ENCODE peak calls at places on chromosomes 13 and 19, in four cellular contexts. One of them, this sample, is unnamed.

GRCh38 chr19:6963937-6964336 is 57.3 kb downstream of the MBD3L2B start:
- DNase-seq in AG10803: no peak
- DNase-seq in CD8-positive, alpha-beta T cell: peak; percentile 43
- DNase-seq in pulmonary artery endothelial cell: no peak
- DNase-seq in this sample: no peak

GRCh38 chr13:44237276-44237767 is 136.3 kb upstream of the SERP2 start:
- DNase-seq in AG10803: peak; percentile 93
- DNase-seq in pulmonary artery endothelial cell: peak; percentile 95
- DNase-seq in CD8-positive, alpha-beta T cell: no peak
- DNase-seq in this sample: peak; percentile 64

GRCh38 chr13:113969311-113969972 is 4.4 kb downstream of the C13orf46 start:
- DNase-seq in AG10803: no peak
- DNase-seq in pulmonary artery endothelial cell: no peak
- DNase-seq in CD8-positive, alpha-beta T cell: no peak
- DNase-seq in this sample: no peak

GRCh38 chr13:111614613-111615012 is 294.2 kb downstream of the TEX29 start:
- DNase-seq in pulmonary artery endothelial cell: no peak
- DNase-seq in CD8-positive, alpha-beta T cell: no peak
- DNase-seq in AG10803: no peak
- DNase-seq in this sample: no peak

GRCh38 chr19:17323274-17323972 is 11.2 kb downstream of the ANO8 start:
- DNase-seq in pulmonary artery endothelial cell: no peak
- DNase-seq in AG10803: no peak
- DNase-seq in CD8-positive, alpha-beta T cell: no peak
- DNase-seq in this sample: no peak

GRCh38 chr13:113978741-113979481 is 5.0 kb upstream of the C13orf46 start:
- DNase-seq in AG10803: no peak
- DNase-seq in CD8-positive, alpha-beta T cell: no peak
- DNase-seq in pulmonary artery endothelial cell: no peak
- DNase-seq in this sample: no peak

GRCh38 chr19:46489445-46490272 is 6.0 kb downstream of the PNMA8B start:
- DNase-seq in CD8-positive, alpha-beta T cell: no peak
- DNase-seq in pulmonary artery endothelial cell: no peak
- DNase-seq in AG10803: peak; percentile 68
- DNase-seq in this sample: no peak

GRCh38 chr13:55069746-55070145 is 2041.1 kb downstream of the OLFM4 start:
- DNase-seq in pulmonary artery endothelial cell: no peak
- DNase-seq in CD8-positive, alpha-beta T cell: no peak
- DNase-seq in AG10803: no peak
- DNase-seq in this sample: no peak

GRCh38 chr13:93963266-93964131 is 516.0 kb downstream of the DCT start:
- DNase-seq in CD8-positive, alpha-beta T cell: no peak
- DNase-seq in AG10803: peak; percentile 72
- DNase-seq in pulmonary artery endothelial cell: no peak
- DNase-seq in this sample: peak; percentile 57

GRCh38 chr13:114104626-114105350 is 27.6 kb downstream of the RASA3 start:
- DNase-seq in pulmonary artery endothelial cell: no peak
- DNase-seq in CD8-positive, alpha-beta T cell: no peak
- DNase-seq in AG10803: no peak
- DNase-seq in this sample: no peak

GRCh38 chr13:49995535-49996165 is 1.2 kb upstream of the TRIM13 start:
- DNase-seq in AG10803: peak; percentile 21
- DNase-seq in CD8-positive, alpha-beta T cell: no peak
- DNase-seq in pulmonary artery endothelial cell: no peak
- DNase-seq in this sample: no peak

GRCh38 chr19:17405250-17406038 is at the start of gene BST2:
- DNase-seq in pulmonary artery endothelial cell: peak; percentile 86
- DNase-seq in AG10803: peak; percentile 72
- DNase-seq in CD8-positive, alpha-beta T cell: peak; percentile 48
- DNase-seq in this sample: no peak

GRCh38 chr13:111895896-111896821 is 170.8 kb upstream of the SOX1 start:
- DNase-seq in CD8-positive, alpha-beta T cell: no peak
- DNase-seq in pulmonary artery endothelial cell: no peak
- DNase-seq in AG10803: no peak
- DNase-seq in this sample: no peak

GRCh38 chr19:2887391-2887914 is 13.3 kb upstream of the ZNF57 start:
- DNase-seq in AG10803: peak; percentile 70
- DNase-seq in CD8-positive, alpha-beta T cell: no peak
- DNase-seq in pulmonary artery endothelial cell: peak; percentile 30
- DNase-seq in this sample: peak; percentile 72

GRCh38 chr13:91520952-91521351 is 122.5 kb downstream of the GPC5 start:
- DNase-seq in CD8-positive, alpha-beta T cell: no peak
- DNase-seq in AG10803: no peak
- DNase-seq in pulmonary artery endothelial cell: no peak
- DNase-seq in this sample: no peak

GRCh38 chr19:13024958-13025653 is 29.8 kb downstream of the NFIX start:
- DNase-seq in CD8-positive, alpha-beta T cell: no peak
- DNase-seq in AG10803: peak; percentile 34
- DNase-seq in pulmonary artery endothelial cell: no peak
- DNase-seq in this sample: no peak

GRCh38 chr13:36275190-36276002 is 22.2 kb downstream of the CCDC169 start:
- DNase-seq in AG10803: peak; percentile 75
- DNase-seq in CD8-positive, alpha-beta T cell: no peak
- DNase-seq in pulmonary artery endothelial cell: no peak
- DNase-seq in this sample: peak; percentile 74